ENCODE peak calls at places on chromosome 12, in eight cellular contexts. X, N, I, P, R, T, Y and Z are unnamed samples.

GRCh38 chr12:43315961-43316360 is 236.0 kb downstream of the ADAMTS20 start:
- DNase-seq in X (no peak), N (no peak), I (no peak), P (no peak), R (no peak), T (no peak), Y (no peak), Z (no peak)

GRCh38 chr12:7042847-7043246 is 17.7 kb upstream of the C1S start:
- DNase-seq in X (no peak), N (no peak), I (peak), P (no peak), R (no peak), T (no peak), Y (no peak), Z (no peak)

GRCh38 chr12:32885831-32886230 is 10.7 kb downstream of the PKP2 start:
- DNase-seq in X (no peak), N (no peak), I (no peak), P (no peak), R (no peak), T (no peak), Y (no peak), Z (no peak)

GRCh38 chr12:45637706-45638105 is 91.8 kb upstream of the ARID2 start:
- DNase-seq in X (no peak), N (no peak), I (peak), P (no peak), R (no peak), T (no peak), Y (no peak), Z (no peak)

GRCh38 chr12:58502857-58503256 is 417.4 kb downstream of the LRIG3 start:
- DNase-seq in X (no peak), N (no peak), I (no peak), P (no peak), R (no peak), T (no peak), Y (no peak), Z (no peak)

GRCh38 chr12:128823216-128823915 is 392 bp downstream of the SLC15A4 start:
- DNase-seq in X (no peak), N (no peak), I (no peak), P (peak), R (no peak), T (peak), Y (peak), Z (no peak)

GRCh38 chr12:46562625-46563228 is 190.2 kb upstream of the SLC38A2 start:
- DNase-seq in X (no peak), N (no peak), I (peak), P (no peak), R (no peak), T (no peak), Y (no peak), Z (no peak)

GRCh38 chr12:19575307-19576243 is 136.3 kb downstream of the AEBP2 start:
- DNase-seq in X (no peak), N (no peak), I (peak), P (no peak), R (no peak), T (no peak), Y (no peak), Z (no peak)